ENCODE peak calls at places on chromosomes 12 and 14, in six cellular contexts. V is SJSA1, S is foreskin fibroblast, P is suprapubic skin, N is IMR-90, Y is right lobe of liver. B is an unnamed sample.

GRCh38 chr12:123089631-123090353 is 61.1 kb downstream of the PITPNM2 start:
- DNase-seq in V (peak), S (peak), P (no peak), N (peak), Y (no peak), B (no peak)

GRCh38 chr14:32606297-32606696 is 277.2 kb downstream of the AKAP6 start:
- DNase-seq in V (no peak), S (peak), P (no peak), N (no peak), Y (no peak), B (no peak)

GRCh38 chr14:73250317-73250713 is 13.0 kb downstream of the PAPLN start:
- DNase-seq in V (no peak), S (no peak), P (no peak), N (no peak), Y (peak), B (no peak)

GRCh38 chr12:69068431-69068830 is 135.5 kb upstream of the CPM start:
- DNase-seq in V (no peak), S (peak), P (no peak), N (peak), Y (no peak), B (no peak)

GRCh38 chr12:126171936-126172559 is 1106.8 kb downstream of the AACS start:
- DNase-seq in V (no peak), S (no peak), P (no peak), N (no peak), Y (no peak), B (no peak)

GRCh38 chr12:126389961-126390360 is 1324.7 kb downstream of the AACS start:
- DNase-seq in V (no peak), S (peak), P (no peak), N (no peak), Y (no peak), B (no peak)

GRCh38 chr14:77314539-77314938 is 6.1 kb downstream of the POMT2 start:
- DNase-seq in V (no peak), S (no peak), P (no peak), N (no peak), Y (no peak), B (no peak)

GRCh38 chr12:29024117-29024516 is 125.0 kb upstream of the FAR2 start:
- DNase-seq in V (no peak), S (no peak), P (no peak), N (no peak), Y (no peak), B (no peak)

DNA sequence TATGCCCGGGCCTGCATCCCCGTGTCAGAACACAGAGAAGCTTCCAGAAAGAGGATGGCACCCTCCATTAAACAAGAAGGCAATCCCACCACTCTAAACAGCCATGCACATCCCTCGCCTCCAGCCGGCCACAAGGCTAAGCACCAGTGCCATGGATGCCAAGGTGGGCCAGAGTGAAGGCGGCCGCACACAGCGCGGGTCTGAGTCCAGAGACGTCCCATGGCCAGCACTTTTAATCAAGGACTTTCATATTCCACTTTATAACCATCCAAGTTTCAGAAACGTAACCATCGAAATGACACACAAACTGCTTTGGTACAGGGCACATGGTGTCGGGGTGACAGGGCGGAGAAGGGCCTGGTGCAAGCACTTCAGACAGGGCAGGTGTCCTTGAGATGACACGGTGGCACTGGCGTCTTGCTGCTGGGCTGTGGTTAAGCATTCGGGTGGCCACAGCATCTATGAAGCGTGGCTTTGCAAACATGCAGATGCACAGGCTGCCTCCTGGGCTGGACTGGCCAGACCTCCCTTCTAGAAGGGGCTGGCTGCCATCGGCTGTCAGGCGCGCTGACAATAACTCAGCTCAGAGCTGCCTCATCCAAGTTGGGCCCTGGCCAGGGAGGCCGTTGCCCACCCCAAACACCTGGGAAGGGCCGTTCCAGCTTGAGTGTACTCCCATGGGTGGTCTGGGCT is 117.2 kb downstream of the RFLNA start:
- DNase-seq in V (no peak), S (no peak), P (no peak), N (no peak), Y (no peak), B (no peak)
- H3K4me3 ChIP-seq in V (no peak), S (no peak), P (no peak), N (no peak), Y (no peak), B (no peak)

GRCh38 chr12:96040305-96041133 is 5.1 kb upstream of the LTA4H start:
- DNase-seq in V (peak), S (no peak), P (no peak), N (no peak), Y (no peak), B (no peak)

GRCh38 chr12:96035283-96036236 is at the start of gene LTA4H:
- DNase-seq in V (peak), S (peak), P (peak), N (peak), Y (peak), B (peak)

GRCh38 chr12:96036765-96037455 is 1.5 kb upstream of the LTA4H start:
- DNase-seq in V (peak), S (peak), P (no peak), N (peak), Y (no peak), B (no peak)

GRCh38 chr12:96033549-96034389 is 1.6 kb downstream of the LTA4H start:
- DNase-seq in V (peak), S (no peak), P (no peak), N (no peak), Y (no peak), B (no peak)

GRCh38 chr12:96034631-96035282 is 630 bp downstream of the LTA4H start:
- DNase-seq in V (peak), S (peak), P (no peak), N (peak), Y (no peak), B (peak)
- H3K4me3 ChIP-seq in V (peak), S (peak), P (peak), N (peak), Y (peak), B (peak)

GRCh38 chr12:14959916-14960315 is 1.5 kb downstream of the ARHGDIB start:
- DNase-seq in V (no peak), S (no peak), P (no peak), N (no peak), Y (no peak), B (no peak)
- H3K4me3 ChIP-seq in V (no peak), S (no peak), P (peak), N (no peak), Y (peak), B (peak)

DNA sequence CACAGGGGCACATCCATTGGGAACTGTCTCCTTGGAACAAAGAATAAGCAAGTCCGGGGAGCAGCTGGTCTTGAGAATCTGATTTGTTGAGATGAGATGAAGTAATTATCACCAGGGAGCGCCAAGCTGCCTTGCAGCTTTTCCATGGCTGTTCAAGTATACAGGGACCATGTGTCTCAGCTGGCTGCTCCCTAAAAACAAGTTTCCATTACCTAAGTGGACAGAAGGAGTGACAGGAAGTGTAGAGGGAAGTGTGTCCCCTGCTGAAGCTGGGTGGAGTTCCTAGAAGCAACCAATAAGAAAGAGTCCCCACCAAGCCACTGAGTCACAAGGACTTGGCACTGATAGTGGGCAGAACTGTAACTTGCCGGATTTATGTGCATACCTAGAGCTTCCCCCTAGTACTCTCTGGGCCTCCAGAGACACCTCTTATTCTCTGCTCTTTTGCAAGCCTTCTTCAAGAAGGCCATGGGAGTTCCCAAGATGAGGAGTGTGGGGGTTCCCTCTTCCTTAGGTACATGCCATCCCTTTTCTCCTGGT is 1.5 kb upstream of the GPX2 start:
- DNase-seq in V (no peak), S (no peak), P (no peak), N (no peak), Y (peak), B (peak)
- H3K4me3 ChIP-seq in V (no peak), S (no peak), P (no peak), N (no peak), Y (no peak), B (no peak)

DNA sequence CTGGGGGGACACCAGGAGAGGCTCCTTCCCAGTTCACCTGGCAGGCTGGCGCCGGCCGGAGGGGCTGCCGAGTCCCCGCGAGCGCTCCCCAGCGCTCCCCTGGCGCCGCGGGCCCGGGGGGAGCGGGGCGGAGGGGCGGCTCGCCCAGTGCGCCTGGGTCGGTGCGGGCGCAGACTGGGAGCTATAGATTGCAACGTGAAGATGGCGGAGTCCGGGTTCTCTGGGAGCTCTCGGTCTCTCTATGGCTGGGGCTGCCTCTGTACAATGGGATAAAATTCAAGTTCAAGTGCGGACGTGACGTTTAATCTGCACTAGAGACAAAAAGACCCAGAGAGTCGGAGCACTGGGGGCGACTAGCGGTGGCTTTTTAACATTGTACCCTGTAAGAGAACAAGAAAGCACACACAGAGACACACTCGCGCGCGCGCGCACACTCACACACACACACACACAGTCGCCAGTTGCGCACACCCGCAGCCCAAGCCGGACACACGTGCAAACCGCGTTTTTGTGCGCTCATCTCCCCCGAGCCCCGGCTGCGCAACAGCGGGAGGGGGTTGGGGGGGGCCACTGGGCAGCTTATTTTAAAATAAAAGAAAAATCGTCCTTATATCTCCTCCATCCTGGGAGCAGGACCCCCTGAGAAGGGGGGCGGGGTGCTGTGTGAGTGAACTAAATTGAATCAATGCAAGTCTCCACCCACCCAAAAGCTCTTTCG is at the start of gene BCL11B:
- DNase-seq in V (peak), S (peak), P (peak), N (peak), Y (no peak), B (no peak)
- H3K4me3 ChIP-seq in V (peak), S (peak), P (peak), N (peak), Y (peak), B (peak)

GRCh38 chr14:71714225-71714624 is 218.0 kb upstream of the RGS6 start:
- DNase-seq in V (no peak), S (peak), P (no peak), N (peak), Y (no peak), B (no peak)

GRCh38 chr14:71711131-71711530 is 221.1 kb upstream of the RGS6 start:
- DNase-seq in V (no peak), S (no peak), P (no peak), N (no peak), Y (no peak), B (no peak)

GRCh38 chr14:71713061-71713850 is 219.0 kb upstream of the RGS6 start:
- DNase-seq in V (no peak), S (no peak), P (no peak), N (peak), Y (no peak), B (no peak)

GRCh38 chr14:71711619-71712018 is 220.6 kb upstream of the RGS6 start:
- DNase-seq in V (peak), S (peak), P (no peak), N (peak), Y (no peak), B (no peak)

DNA sequence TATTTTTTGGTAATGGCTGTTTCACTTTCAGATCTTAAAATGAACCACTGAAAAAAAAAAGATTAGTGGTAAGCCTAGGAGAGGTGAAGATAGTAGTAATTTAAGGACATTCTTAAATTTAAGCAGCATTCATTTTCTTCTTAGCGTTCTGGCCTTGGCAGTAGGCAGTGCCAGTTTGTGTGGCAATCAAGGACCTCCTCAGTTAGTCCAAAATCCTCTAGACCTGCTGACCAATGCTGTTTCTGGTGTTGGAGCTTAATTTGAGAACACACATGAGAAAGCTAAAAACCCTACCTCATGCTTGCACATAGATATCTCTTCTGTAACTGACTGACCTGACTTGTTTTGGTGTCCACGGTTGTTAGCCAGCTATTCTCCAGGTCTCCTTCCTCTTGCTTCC is 219.8 kb upstream of the RGS6 start:
- DNase-seq in V (no peak), S (no peak), P (no peak), N (no peak), Y (peak), B (no peak)
- H3K4me3 ChIP-seq in V (no peak), S (no peak), P (no peak), N (no peak), Y (no peak), B (no peak)

GRCh38 chr12:116880213-116880816 is 926 bp downstream of the HRK start:
- DNase-seq in V (no peak), S (peak), P (no peak), N (no peak), Y (no peak), B (no peak)
- H3K4me3 ChIP-seq in V (no peak), S (no peak), P (peak), N (no peak), Y (no peak), B (no peak)

DNA sequence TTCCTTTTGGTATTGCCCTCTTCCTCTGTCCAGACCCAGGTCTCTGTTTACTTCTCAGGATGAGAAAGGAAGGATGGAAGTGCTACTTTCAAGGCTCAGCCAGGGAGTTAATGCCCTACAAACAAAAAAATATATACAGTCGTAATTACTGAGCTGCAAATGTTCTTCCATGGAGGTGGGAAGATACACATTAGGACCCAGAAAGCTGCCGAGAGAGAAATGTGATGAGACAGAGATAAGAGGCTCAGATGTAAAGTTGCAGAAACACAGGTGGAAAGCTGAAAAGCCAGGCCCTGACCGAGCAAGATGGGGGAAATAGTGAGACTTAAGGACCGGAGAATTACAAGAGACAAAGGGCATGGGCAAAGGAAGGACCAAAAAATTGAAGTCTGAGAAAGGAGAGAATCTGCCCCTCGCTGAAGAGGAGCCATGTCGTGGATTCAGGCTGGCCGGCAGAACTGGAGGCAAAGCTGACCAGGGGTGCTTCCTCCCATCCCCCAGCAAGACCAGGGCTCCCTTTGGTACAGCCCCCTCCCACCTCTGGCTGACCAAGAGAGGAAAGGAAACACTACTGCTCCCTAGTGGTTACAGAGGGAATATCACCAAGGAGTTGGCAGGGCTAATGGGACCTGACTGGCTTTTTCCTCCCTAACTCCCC is 12.2 kb downstream of the ZFHX2 start:
- DNase-seq in V (no peak), S (peak), P (no peak), N (peak), Y (no peak), B (no peak)
- H3K4me3 ChIP-seq in V (no peak), S (no peak), P (no peak), N (no peak), Y (no peak), B (no peak)

GRCh38 chr12:7638064-7638763 is 27.5 kb downstream of the APOBEC1 start:
- DNase-seq in V (no peak), S (no peak), P (no peak), N (no peak), Y (no peak), B (no peak)

GRCh38 chr12:7642876-7643309 is 22.8 kb downstream of the APOBEC1 start:
- DNase-seq in V (no peak), S (peak), P (no peak), N (no peak), Y (no peak), B (no peak)

GRCh38 chr12:7642287-7642686 is 23.4 kb downstream of the APOBEC1 start:
- DNase-seq in V (no peak), S (no peak), P (no peak), N (no peak), Y (no peak), B (no peak)

GRCh38 chr12:7638764-7639570 is 26.7 kb downstream of the APOBEC1 start:
- DNase-seq in V (peak), S (peak), P (peak), N (peak), Y (peak), B (no peak)

DNA sequence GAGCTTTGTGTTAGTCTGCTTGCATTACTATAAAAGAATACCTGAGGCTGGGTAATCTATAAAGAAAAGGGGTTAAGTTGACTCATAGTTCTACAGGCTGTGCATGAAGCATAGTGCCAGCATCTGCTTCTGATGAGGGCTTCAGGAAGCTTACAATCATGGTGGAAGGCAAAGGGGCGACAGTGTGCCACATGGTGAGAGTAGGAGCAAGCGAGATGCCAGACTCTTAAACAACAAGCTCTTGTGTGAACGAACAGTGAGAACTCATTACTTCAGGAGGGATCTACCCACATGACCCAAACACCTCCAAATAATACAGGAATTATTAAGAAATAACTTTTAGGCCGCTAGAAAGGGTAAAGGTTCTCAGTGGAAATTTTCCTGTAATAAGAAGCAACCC is 28.1 kb downstream of the APOBEC1 start:
- DNase-seq in V (no peak), S (no peak), P (no peak), N (no peak), Y (no peak), B (no peak)
- H3K4me3 ChIP-seq in V (no peak), S (no peak), P (no peak), N (no peak), Y (no peak), B (no peak)

DNA sequence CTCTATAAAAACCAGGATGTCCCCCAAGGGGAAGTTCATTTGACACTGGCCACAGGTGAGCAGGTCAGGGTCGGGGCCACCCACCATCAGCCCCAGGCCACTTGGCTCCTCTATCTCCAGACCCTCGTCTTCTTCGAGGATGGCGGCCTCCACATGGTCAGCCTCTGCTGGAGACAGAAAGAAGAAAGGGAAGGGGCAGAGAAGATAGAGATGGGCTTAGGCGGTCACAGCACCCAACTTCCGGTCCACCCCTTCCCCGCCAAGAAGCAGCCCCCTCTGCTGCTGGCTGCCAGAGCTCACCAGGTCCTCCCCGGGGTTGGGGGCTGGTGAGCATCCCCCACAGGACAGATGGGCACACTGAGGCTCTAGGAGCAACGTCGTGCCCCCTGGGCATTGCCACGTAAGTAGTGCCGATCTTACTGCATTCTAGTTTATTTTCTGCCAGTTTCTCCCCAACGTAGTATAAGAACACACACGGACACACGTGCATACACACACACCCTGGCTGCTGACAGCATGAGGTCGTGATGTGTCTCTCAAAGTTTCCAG is 14.2 kb downstream of the BCL11B start:
- DNase-seq in V (no peak), S (no peak), P (no peak), N (no peak), Y (no peak), B (no peak)
- H3K4me3 ChIP-seq in V (no peak), S (no peak), P (no peak), N (no peak), Y (no peak), B (no peak)

B was measured in vagina.